ENCODE peak calls at places on chromosomes 2 and 18, in seven cellular contexts. N, J, O, T, X, K and I are unnamed samples. For H3K27me3, the result is how much of the 10 kb centered on the place peaks cover.

GRCh38 chr2:63631501-63631900 is 42.7 kb downstream of the MDH1 start:
- DNase-seq in J (no peak), T (peak), K (no peak), X (no peak), N (no peak), O (no peak), I (no peak)

GRCh38 chr2:108220942-108221541 is 18.7 kb upstream of the SULT1C3 start:
- DNase-seq in X (no peak), T (no peak), N (peak), O (no peak), J (no peak), K (no peak), I (peak)

GRCh38 chr2:217979151-217979811 is 23.5 kb downstream of the TNS1 start:
- DNase-seq in J (peak), N (peak), X (no peak), O (no peak), K (peak), T (no peak), I (no peak)

GRCh38 chr18:73047688-73048087 is 179.9 kb upstream of the NETO1 start:
- DNase-seq in N (no peak), J (no peak), T (no peak), X (no peak), K (no peak), O (no peak), I (no peak)

GRCh38 chr2:84906108-84906899 is 848 bp downstream of the TMSB10 start:
- DNase-seq in J (no peak), T (peak), O (peak), X (peak), K (peak), N (peak), I (peak)

GRCh38 chr2:156192468-156192867 is 140.1 kb downstream of the NR4A2 start:
- DNase-seq in N (no peak), K (no peak), X (no peak), J (no peak), T (no peak), O (no peak), I (no peak)

GRCh38 chr2:88834866-88835265 is 143.4 kb downstream of the RPIA start:
- DNase-seq in X (no peak), O (no peak), N (no peak), T (no peak), K (no peak), J (no peak), I (no peak)

GRCh38 chr2:31563273-31563839 is 17.4 kb downstream of the SRD5A2 start:
- DNase-seq in X (no peak), J (no peak), K (no peak), T (no peak), O (no peak), N (no peak), I (no peak)

GRCh38 chr18:57544958-57545661 is 41.4 kb downstream of the FECH start:
- DNase-seq in K (no peak), X (no peak), T (no peak), J (no peak), N (no peak), O (peak), I (no peak)

GRCh38 chr18:72940509-72940908 is 72.7 kb upstream of the NETO1 start:
- DNase-seq in X (no peak), N (no peak), J (no peak), T (no peak), K (no peak), O (no peak), I (no peak)

GRCh38 chr18:28805491-28805890 is 628.6 kb upstream of the CDH2 start:
- DNase-seq in N (no peak), T (no peak), X (no peak), K (no peak), O (no peak), J (no peak), I (no peak)

GRCh38 chr18:45590060-45590537 is 25.2 kb upstream of the SLC14A2 start:
- DNase-seq in N (no peak), K (no peak), O (no peak), X (no peak), J (no peak), T (no peak), I (no peak)

GRCh38 chr2:177474904-177475474 is 82.4 kb downstream of the AGPS start:
- DNase-seq in K (no peak), T (no peak), O (no peak), X (no peak), J (peak), N (no peak), I (no peak)

GRCh38 chr2:230684222-230685164 is 28.1 kb upstream of the CAB39 start:
- DNase-seq in T (no peak), O (no peak), X (no peak), N (no peak), K (no peak), J (peak), I (no peak)

GRCh38 chr2:179170897-179171296 is 93.7 kb downstream of the SESTD1 start:
- DNase-seq in O (no peak), N (no peak), T (no peak), J (no peak), X (no peak), K (no peak), I (no peak)

GRCh38 chr2:66748939-66749338 is 314.0 kb downstream of the MEIS1 start:
- DNase-seq in J (no peak), K (no peak), T (no peak), N (no peak), X (no peak), O (peak), I (no peak)

GRCh38 chr2:109352898-109353689 is 224.1 kb downstream of the SH3RF3 start:
- DNase-seq in N (peak), J (no peak), T (no peak), X (no peak), K (no peak), O (no peak), I (no peak)

GRCh38 chr2:135689679-135690078 is 52.0 kb upstream of the UBXN4 start:
- DNase-seq in N (no peak), O (no peak), J (no peak), X (no peak), K (no peak), T (no peak), I (no peak)

GRCh38 chr18:31248783-31249521 is 69.0 kb upstream of the DSG1 start:
- DNase-seq in X (no peak), O (no peak), K (no peak), T (no peak), J (peak), N (no peak), I (no peak)

GRCh38 chr2:38279201-38279600 is 97.9 kb downstream of the ATL2 start:
- DNase-seq in X (no peak), O (no peak), N (no peak), K (no peak), J (no peak), T (no peak), I (no peak)

GRCh38 chr2:182903566-182903965 is 37.1 kb upstream of the FRZB start:
- DNase-seq in J (no peak), K (no peak), X (no peak), O (no peak), T (no peak), N (no peak), I (no peak)
- H3K4me3 ChIP-seq in J (no peak), K (no peak), X (no peak), O (no peak), T (no peak), N (no peak), I (no peak)

DNA sequence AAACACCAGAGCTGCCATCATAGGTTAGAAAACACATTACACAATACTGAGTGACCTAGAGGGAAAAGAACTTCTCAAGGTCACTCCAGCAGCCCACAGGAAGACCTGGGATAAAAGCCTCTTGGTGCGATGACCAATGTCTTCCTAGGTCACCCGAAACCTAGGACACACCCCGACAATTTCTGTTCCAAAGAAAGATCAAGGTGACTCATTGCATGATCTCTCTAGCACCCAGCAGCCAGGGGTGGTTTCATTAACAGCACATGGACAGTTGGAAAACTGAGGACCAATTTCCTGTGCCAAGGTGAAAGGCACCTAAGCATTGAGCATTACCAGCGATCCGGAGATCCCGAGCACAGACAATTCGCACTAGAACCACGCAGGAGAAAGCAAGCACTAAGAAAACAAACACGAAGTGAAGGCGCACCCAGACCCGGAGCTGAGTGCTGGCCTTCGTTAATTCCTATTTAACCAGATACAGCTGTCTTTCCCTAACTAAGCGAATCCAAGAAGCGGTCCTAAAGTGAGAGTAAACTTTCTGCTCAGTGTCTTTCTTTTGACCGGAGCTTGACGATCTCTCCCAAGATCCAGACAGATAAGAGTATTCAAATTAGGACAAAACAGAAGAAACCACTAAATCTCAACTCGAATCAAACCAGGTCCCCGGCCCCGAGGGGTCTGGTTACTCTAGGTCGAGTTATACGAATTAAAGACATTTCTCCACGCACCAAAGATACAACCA is 1.4 kb downstream of the CACNB4 start:
- DNase-seq in T (peak), N (no peak), O (no peak), X (no peak), J (no peak), K (no peak), I (no peak)
- H3K27me3 ChIP-seq in T (under half), N (under half), O (under half), X (under half), J (under half), K (under half), I (under half)

GRCh38 chr2:127566576-127566975 is 31.1 kb downstream of the MYO7B start:
- DNase-seq in J (no peak), T (no peak), X (no peak), N (no peak), K (peak), O (no peak), I (no peak)
- TF ChIP-seq CTCF in J (no peak), T (no peak), X (no peak), N (no peak), K (no peak), O (peak), I (no peak)

GRCh38 chr2:70569559-70569958 is 15.9 kb upstream of the TGFA start:
- DNase-seq in X (no peak), N (no peak), T (no peak), O (no peak), J (peak), K (no peak), I (no peak)
- H3K4me3 ChIP-seq in X (no peak), N (no peak), T (no peak), O (no peak), J (no peak), K (no peak), I (no peak)

GRCh38 chr2:99112617-99113016 is 28.9 kb upstream of the C2orf15 start:
- DNase-seq in O (no peak), T (no peak), N (no peak), K (no peak), X (no peak), J (no peak), I (no peak)

GRCh38 chr2:99101697-99102096 is 39.8 kb upstream of the C2orf15 start:
- DNase-seq in J (no peak), O (no peak), X (no peak), K (no peak), T (no peak), N (no peak), I (no peak)

GRCh38 chr2:99111945-99112344 is 29.6 kb upstream of the C2orf15 start:
- DNase-seq in N (no peak), O (no peak), T (no peak), X (no peak), K (no peak), J (no peak), I (no peak)

GRCh38 chr2:99104006-99104405 is 37.5 kb upstream of the C2orf15 start:
- DNase-seq in K (no peak), X (no peak), O (no peak), T (no peak), N (no peak), J (no peak), I (no peak)

GRCh38 chr2:99106905-99107304 is 34.6 kb upstream of the C2orf15 start:
- DNase-seq in T (no peak), N (no peak), X (no peak), J (peak), K (no peak), O (no peak), I (no peak)
- H3K27me3 ChIP-seq in T (under half), N (under half), X (under half), J (under half), K (under half), O (under half), I (under half)

GRCh38 chr2:10042301-10043161 is 819 bp upstream of the KLF11 start:
- DNase-seq in X (peak), K (peak), T (no peak), O (no peak), J (peak), N (peak), I (peak)
- TF ChIP-seq CTCF in X (no peak), K (no peak), T (no peak), O (no peak), J (peak), N (peak), I (peak)

GRCh38 chr2:73069041-73069854 is 2.3 kb downstream of the SFXN5 start:
- DNase-seq in J (peak), O (no peak), K (no peak), N (no peak), X (no peak), T (no peak), I (no peak)
- H3K4me3 ChIP-seq in J (peak), O (peak), K (peak), N (peak), X (peak), T (peak), I (peak)